ENCODE peak calls at places on chromosomes 11 and 22, in six cellular contexts. F is H7; C is skeletal muscle cell; Y is GM23338; W is CD8-positive, alpha-beta memory T cell; S is right cardiac atrium. H is an unnamed sample.

GRCh38 chr11:119625206-119625988 is 103.6 kb downstream of the NECTIN1 start:
- DNase-seq in F (peak), C (no peak), Y (no peak), W (no peak), S (peak), H (no peak)

GRCh38 chr11:31233425-31233824 is 136.1 kb downstream of the DCDC1 start:
- DNase-seq in F (no peak), C (no peak), Y (peak), W (no peak), S (no peak), H (no peak)

GRCh38 chr11:116374085-116374484 is 398.7 kb downstream of the BUD13 start:
- DNase-seq in F (no peak), C (no peak), Y (no peak), W (no peak), S (no peak), H (no peak)

GRCh38 chr22:21947040-21948014 is 5.3 kb downstream of the PPM1F start:
- DNase-seq in F (peak), C (no peak), Y (peak), W (no peak), S (peak), H (no peak)

GRCh38 chr11:26842458-26842841 is 120.6 kb upstream of the SLC5A12 start:
- DNase-seq in F (no peak), C (peak), Y (no peak), W (no peak), S (no peak), H (no peak)

GRCh38 chr11:57373146-57373545 is 7.8 kb downstream of the PRG3 start:
- DNase-seq in F (no peak), C (no peak), Y (no peak), W (no peak), S (no peak), H (no peak)

GRCh38 chr11:33690290-33691050 is 10.2 kb downstream of the C11orf91 start:
- DNase-seq in F (no peak), C (peak), Y (no peak), W (no peak), S (peak), H (no peak)

GRCh38 chr11:10899542-10899830 is 41.6 kb upstream of the ZBED5 start:
- DNase-seq in F (no peak), C (no peak), Y (no peak), W (no peak), S (peak), H (no peak)

GRCh38 chr22:49232319-49233067 is 595.2 kb downstream of the BRD1 start:
- DNase-seq in F (peak), C (no peak), Y (no peak), W (no peak), S (no peak), H (no peak)

GRCh38 chr11:120547871-120548681 is 36.5 kb downstream of the GRIK4 start:
- DNase-seq in F (no peak), C (peak), Y (peak), W (no peak), S (peak), H (no peak)

GRCh38 chr11:46112961-46113617 is 8.2 kb downstream of the PHF21A start:
- DNase-seq in F (peak), C (peak), Y (peak), W (peak), S (no peak), H (peak)

GRCh38 chr11:58564226-58564625 is 11.4 kb downstream of the LPXN start:
- DNase-seq in F (no peak), C (no peak), Y (no peak), W (no peak), S (no peak), H (peak)

GRCh38 chr11:125954123-125954944 is 8.5 kb downstream of the VSIG10L2 start:
- DNase-seq in F (peak), C (no peak), Y (no peak), W (no peak), S (peak), H (no peak)

GRCh38 chr11:72848846-72849466 is 34.7 kb downstream of the ATG16L2 start:
- DNase-seq in F (peak), C (no peak), Y (peak), W (peak), S (no peak), H (no peak)

GRCh38 chr11:78022397-78023396 is at the start of gene KCTD14:
- DNase-seq in F (peak), C (no peak), Y (peak), W (no peak), S (peak), H (no peak)

GRCh38 chr11:120188831-120189455 is 21.9 kb upstream of the OAF start:
- DNase-seq in F (no peak), C (no peak), Y (no peak), W (no peak), S (peak), H (no peak)

GRCh38 chr11:47593934-47594855 is at the start of gene C1QTNF4:
- DNase-seq in F (peak), C (no peak), Y (peak), W (no peak), S (no peak), H (no peak)

GRCh38 chr11:80441821-80442220 is 1001.0 kb upstream of the TENM4 start:
- DNase-seq in F (no peak), C (no peak), Y (no peak), W (no peak), S (no peak), H (no peak)

GRCh38 chr22:45600791-45601730 is 70.6 kb upstream of the ATXN10 start:
- DNase-seq in F (no peak), C (peak), Y (no peak), W (no peak), S (no peak), H (no peak)

GRCh38 chr11:134878785-134879184 is 466.7 kb upstream of the B3GAT1 start:
- DNase-seq in F (no peak), C (no peak), Y (no peak), W (no peak), S (no peak), H (no peak)

GRCh38 chr22:39239561-39240423 is 5.0 kb downstream of the PDGFB start:
- DNase-seq in F (no peak), C (no peak), Y (no peak), W (no peak), S (peak), H (no peak)

GRCh38 chr11:45799562-45799961 is 5.4 kb upstream of the SLC35C1 start:
- DNase-seq in F (no peak), C (no peak), Y (no peak), W (no peak), S (no peak), H (no peak)

GRCh38 chr11:8167796-8168195 is 1.0 kb downstream of the RIC3 start:
- DNase-seq in F (no peak), C (no peak), Y (no peak), W (no peak), S (no peak), H (no peak)

GRCh38 chr11:12857572-12857971 is 151.5 kb upstream of the RASSF10 start:
- DNase-seq in F (no peak), C (no peak), Y (no peak), W (no peak), S (no peak), H (no peak)

GRCh38 chr22:36156515-36157419 is 3.8 kb downstream of the APOL3 start:
- DNase-seq in F (peak), C (peak), Y (peak), W (peak), S (peak), H (no peak)

DNA sequence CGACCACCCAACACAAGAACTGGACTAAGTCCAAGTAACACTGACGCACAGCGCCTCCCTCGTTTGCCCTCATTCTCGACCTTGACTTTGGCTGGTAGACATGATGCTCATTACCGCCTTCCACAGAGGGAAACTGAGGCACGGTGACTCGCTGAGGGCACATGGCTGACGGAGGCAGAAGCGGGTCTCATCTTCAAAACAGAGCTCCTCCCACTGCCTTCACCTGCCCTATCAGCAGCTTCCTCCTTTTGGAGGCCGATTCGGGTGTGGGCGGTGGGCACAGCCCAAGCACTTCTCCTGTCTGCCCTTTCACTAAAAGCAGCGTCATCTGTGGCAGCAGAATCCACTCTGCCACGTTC is 2.0 kb upstream of the KMT5B start:
- DNase-seq in F (peak), C (no peak), Y (no peak), W (no peak), S (no peak), H (peak)
- H3K4me3 ChIP-seq in F (no peak), C (no peak), Y (no peak), W (no peak), S (no peak), H (no peak)

GRCh38 chr11:59674291-59674690 is 5.5 kb upstream of the PATL1 start:
- DNase-seq in F (no peak), C (no peak), Y (no peak), W (no peak), S (no peak), H (no peak)

GRCh38 chr11:59673291-59673690 is 4.5 kb upstream of the PATL1 start:
- DNase-seq in F (no peak), C (no peak), Y (no peak), W (no peak), S (no peak), H (no peak)

GRCh38 chr11:59678813-59679165 is 10.0 kb upstream of the PATL1 start:
- DNase-seq in F (no peak), C (no peak), Y (no peak), W (no peak), S (no peak), H (no peak)

GRCh38 chr11:59678118-59678812 is 9.4 kb upstream of the PATL1 start:
- DNase-seq in F (no peak), C (no peak), Y (no peak), W (no peak), S (no peak), H (no peak)

DNA sequence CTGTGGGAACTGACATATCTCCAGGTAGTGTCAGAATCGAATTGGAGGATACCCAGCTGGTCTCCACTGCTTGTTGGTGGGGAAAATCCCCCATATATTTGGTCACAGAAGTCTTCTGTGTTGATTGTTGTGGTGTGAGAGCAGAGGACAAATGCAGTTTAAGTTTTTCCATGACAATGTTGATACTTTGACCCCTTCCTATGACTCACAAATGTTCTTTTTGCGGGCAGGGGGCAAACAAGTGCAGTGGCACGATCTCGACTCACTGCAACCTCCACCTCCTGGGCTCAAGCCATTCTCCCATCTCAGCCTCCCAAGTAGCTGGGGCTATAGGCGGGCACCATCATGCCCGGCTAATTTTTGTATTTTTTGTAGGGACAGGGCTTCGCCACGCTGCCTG is 7.4 kb upstream of the PATL1 start:
- DNase-seq in F (no peak), C (no peak), Y (no peak), W (no peak), S (no peak), H (no peak)
- H3K4me3 ChIP-seq in F (no peak), C (no peak), Y (no peak), W (no peak), S (no peak), H (no peak)

DNA sequence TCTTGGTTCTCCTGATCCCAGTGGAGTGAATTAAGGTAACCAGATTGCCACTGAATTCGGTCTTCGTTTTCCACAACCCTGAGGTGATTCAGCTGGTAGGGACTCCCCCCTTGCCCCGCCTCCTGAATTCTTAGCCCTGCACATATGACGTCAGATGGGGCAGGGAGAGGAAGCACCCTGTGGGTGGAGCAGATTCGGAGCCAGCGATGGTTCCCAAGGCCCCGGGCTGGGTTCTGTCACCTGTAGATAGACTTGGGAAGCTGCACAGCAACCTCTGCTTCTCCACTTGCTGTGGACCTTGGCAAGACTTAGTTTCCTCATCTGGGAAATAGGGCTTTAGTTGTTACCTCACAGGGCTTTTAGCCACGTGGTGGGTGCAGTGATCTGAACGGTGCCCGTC is 67.8 kb downstream of the CTTN start:
- DNase-seq in F (no peak), C (no peak), Y (no peak), W (no peak), S (peak), H (no peak)
- H3K4me3 ChIP-seq in F (no peak), C (no peak), Y (no peak), W (no peak), S (no peak), H (no peak)

GRCh38 chr22:24247011-24247507 is 2.2 kb upstream of the GGT5 start:
- DNase-seq in F (peak), C (no peak), Y (no peak), W (no peak), S (no peak), H (no peak)

GRCh38 chr22:24240381-24240780 is 4.5 kb downstream of the GGT5 start:
- DNase-seq in F (no peak), C (no peak), Y (no peak), W (no peak), S (peak), H (no peak)

GRCh38 chr22:24247564-24248344 is 2.9 kb upstream of the GGT5 start:
- DNase-seq in F (peak), C (peak), Y (peak), W (peak), S (peak), H (no peak)

DNA sequence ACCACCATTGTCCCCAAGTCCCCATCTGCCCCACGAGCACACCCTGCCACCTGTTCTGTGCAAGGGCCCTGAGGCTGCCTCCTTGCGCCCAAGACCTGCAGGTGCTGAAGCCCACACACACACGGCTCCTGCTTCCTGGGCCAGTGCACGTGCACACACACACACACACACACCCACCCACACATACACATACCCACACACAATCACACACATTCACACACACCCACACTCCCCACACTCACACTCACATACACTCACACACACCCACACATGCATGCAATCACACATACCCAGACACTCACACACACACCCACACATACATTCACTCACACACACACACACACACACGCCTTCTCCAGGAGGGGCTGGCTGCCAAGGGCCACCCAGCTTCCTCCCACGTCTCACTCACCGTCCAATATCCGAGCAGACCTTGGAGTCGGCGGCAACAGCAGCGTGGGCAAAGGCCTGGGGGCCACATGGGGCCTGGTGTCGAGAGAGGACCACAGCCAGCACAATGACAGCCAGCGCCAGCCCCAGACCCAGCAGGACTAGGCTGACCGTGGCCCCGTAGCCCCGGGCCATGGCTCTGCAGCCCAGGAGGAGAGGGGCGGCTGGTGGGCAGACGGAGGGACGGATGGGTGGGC is 616 bp downstream of the GGT5 start:
- DNase-seq in F (peak), C (peak), Y (no peak), W (no peak), S (peak), H (peak)
- H3K4me3 ChIP-seq in F (no peak), C (peak), Y (no peak), W (no peak), S (peak), H (no peak)

DNA sequence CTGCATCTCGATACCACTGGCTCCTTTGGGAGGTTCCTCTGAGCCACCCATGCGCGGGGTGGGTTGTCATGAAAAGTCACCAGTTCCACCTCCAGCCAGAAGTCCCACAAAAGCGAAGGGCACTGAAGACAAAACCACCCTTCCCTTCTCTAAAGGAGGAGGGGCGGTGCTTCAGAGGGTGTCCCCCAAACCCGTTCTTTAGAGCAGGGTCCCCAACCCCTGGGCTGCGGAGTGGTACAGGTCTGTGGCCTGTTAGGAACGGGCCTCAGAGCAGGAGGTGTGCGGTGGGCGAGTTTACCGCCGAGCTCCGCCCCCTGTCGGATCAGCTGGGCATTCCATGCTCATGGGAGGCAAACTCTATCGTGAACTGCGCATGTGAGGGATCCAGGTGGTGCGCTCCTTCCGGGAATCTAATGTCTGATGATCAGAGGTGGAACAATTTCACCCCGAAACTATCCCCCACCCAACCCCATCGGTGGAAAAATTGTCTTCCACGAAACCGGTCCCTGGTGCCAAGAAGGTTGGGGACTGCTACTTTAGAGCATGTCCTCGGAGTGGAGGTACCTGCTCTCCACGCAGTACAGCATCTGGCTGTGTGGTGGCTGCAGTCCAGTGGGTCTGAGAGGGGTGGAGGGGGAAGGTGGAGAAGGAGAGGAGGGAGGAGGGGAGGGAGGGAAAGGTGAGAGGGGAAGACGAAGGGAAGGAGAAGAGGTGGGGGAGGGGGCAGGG is 72.9 kb upstream of the SEPTIN5 start:
- DNase-seq in F (peak), C (no peak), Y (peak), W (no peak), S (no peak), H (no peak)
- H3K4me3 ChIP-seq in F (peak), C (no peak), Y (peak), W (no peak), S (no peak), H (no peak)

H was measured in HL-60.